ENCODE peak calls at places on chromosomes 2 and 18, in five cellular contexts. One of them, this sample, is unnamed. For H3K4me1, the result is how much of the 10 kb centered on the place peaks cover.

GRCh38 chr2:163157411-163157810 is 318.8 kb upstream of the KCNH7 start:
- DNase-seq in suprapubic skin: no peak
- DNase-seq in HepG2: no peak
- DNase-seq in GM12878: no peak
- DNase-seq in esophagus muscularis mucosa: no peak
- DNase-seq in this sample: no peak

GRCh38 chr18:56044239-56044638 is 456.2 kb upstream of the TCF4 start:
- DNase-seq in GM12878: no peak
- DNase-seq in suprapubic skin: no peak
- DNase-seq in esophagus muscularis mucosa: peak
- DNase-seq in HepG2: no peak
- DNase-seq in this sample: no peak

GRCh38 chr2:177667626-177668025 is 275.1 kb downstream of the AGPS start:
- DNase-seq in esophagus muscularis mucosa: no peak
- DNase-seq in suprapubic skin: no peak
- DNase-seq in GM12878: no peak
- DNase-seq in HepG2: no peak
- DNase-seq in this sample: no peak

GRCh38 chr2:60353863-60354262 is 199.6 kb downstream of the BCL11A start:
- DNase-seq in HepG2: no peak
- DNase-seq in GM12878: peak
- DNase-seq in esophagus muscularis mucosa: peak
- DNase-seq in suprapubic skin: no peak
- DNase-seq in this sample: no peak

GRCh38 chr2:108619916-108620620 is 85.8 kb downstream of the LIMS1 start:
- DNase-seq in suprapubic skin: no peak
- DNase-seq in HepG2: no peak
- DNase-seq in GM12878: no peak
- DNase-seq in esophagus muscularis mucosa: no peak
- DNase-seq in this sample: no peak

GRCh38 chr2:16726147-16726546 is 60.5 kb upstream of the CYRIA start:
- DNase-seq in GM12878: no peak
- DNase-seq in HepG2: no peak
- DNase-seq in esophagus muscularis mucosa: no peak
- DNase-seq in suprapubic skin: no peak
- DNase-seq in this sample: no peak

GRCh38 chr2:8614646-8615045 is 67.2 kb upstream of the ID2 start:
- DNase-seq in HepG2: no peak
- DNase-seq in esophagus muscularis mucosa: no peak
- DNase-seq in suprapubic skin: no peak
- DNase-seq in GM12878: no peak
- DNase-seq in this sample: no peak

GRCh38 chr2:226414313-226414712 is 385.3 kb downstream of the IRS1 start:
- DNase-seq in GM12878: no peak
- DNase-seq in suprapubic skin: no peak
- DNase-seq in HepG2: no peak
- DNase-seq in esophagus muscularis mucosa: no peak
- DNase-seq in this sample: no peak

GRCh38 chr18:59988098-59988706 is 88.4 kb downstream of the PMAIP1 start:
- DNase-seq in HepG2: peak
- DNase-seq in esophagus muscularis mucosa: no peak
- DNase-seq in GM12878: no peak
- DNase-seq in suprapubic skin: no peak
- DNase-seq in this sample: no peak

GRCh38 chr2:157786663-157787363 is 89.3 kb downstream of the ACVR1 start:
- DNase-seq in suprapubic skin: no peak
- DNase-seq in esophagus muscularis mucosa: no peak
- DNase-seq in HepG2: no peak
- DNase-seq in GM12878: no peak
- DNase-seq in this sample: no peak

GRCh38 chr18:51211552-51211951 is 14.1 kb upstream of the MEX3C start:
- DNase-seq in HepG2: peak
- DNase-seq in GM12878: peak
- DNase-seq in suprapubic skin: no peak
- DNase-seq in esophagus muscularis mucosa: no peak
- DNase-seq in this sample: no peak

GRCh38 chr2:119536209-119536608 is 8.0 kb upstream of the CFAP221 start:
- DNase-seq in suprapubic skin: no peak
- DNase-seq in HepG2: no peak
- DNase-seq in esophagus muscularis mucosa: no peak
- DNase-seq in GM12878: no peak
- DNase-seq in this sample: no peak

GRCh38 chr2:37890893-37891495 is 34.1 kb upstream of the RMDN2 start:
- DNase-seq in HepG2: peak
- DNase-seq in GM12878: no peak
- DNase-seq in esophagus muscularis mucosa: no peak
- DNase-seq in suprapubic skin: peak
- DNase-seq in this sample: peak

DNA sequence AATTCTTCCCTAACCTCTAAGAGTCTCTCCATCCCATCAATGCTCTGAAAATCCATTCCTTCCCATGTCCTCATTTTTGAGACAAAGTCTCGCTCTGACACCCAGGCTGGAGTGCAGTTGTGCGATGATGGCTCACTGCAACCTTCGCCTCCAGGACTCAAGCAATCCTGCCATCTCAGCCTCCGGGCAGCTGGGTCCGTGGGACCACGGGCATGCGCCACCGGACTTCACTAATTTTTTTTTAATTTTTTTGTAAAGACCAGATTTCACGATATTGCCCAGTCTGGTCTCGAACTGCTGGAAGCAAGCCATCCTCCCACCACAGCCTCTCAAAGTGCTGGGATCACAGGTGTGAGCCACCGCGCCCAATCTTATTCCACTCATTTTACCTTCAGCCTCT is 1.6 kb downstream of the FEZ2 start:
- DNase-seq in HepG2: no peak
- DNase-seq in GM12878: no peak
- DNase-seq in esophagus muscularis mucosa: no peak
- DNase-seq in suprapubic skin: no peak
- DNase-seq in this sample: no peak
- TF ChIP-seq EP300 in HepG2: no peak
- TF ChIP-seq EP300 in GM12878: no peak
- TF ChIP-seq EP300 in esophagus muscularis mucosa: no peak
- TF ChIP-seq EP300 in suprapubic skin: no peak
- TF ChIP-seq EP300 in this sample: no peak

GRCh38 chr2:67340118-67341011 is 56.8 kb upstream of the ETAA1 start:
- DNase-seq in suprapubic skin: no peak
- DNase-seq in esophagus muscularis mucosa: no peak
- DNase-seq in HepG2: no peak
- DNase-seq in GM12878: no peak
- DNase-seq in this sample: no peak
- TF ChIP-seq POLR2AphosphoS5 in suprapubic skin: no peak
- TF ChIP-seq POLR2AphosphoS5 in esophagus muscularis mucosa: no peak
- TF ChIP-seq POLR2AphosphoS5 in HepG2: no peak
- TF ChIP-seq POLR2AphosphoS5 in GM12878: no peak
- TF ChIP-seq POLR2AphosphoS5 in this sample: no peak

DNA sequence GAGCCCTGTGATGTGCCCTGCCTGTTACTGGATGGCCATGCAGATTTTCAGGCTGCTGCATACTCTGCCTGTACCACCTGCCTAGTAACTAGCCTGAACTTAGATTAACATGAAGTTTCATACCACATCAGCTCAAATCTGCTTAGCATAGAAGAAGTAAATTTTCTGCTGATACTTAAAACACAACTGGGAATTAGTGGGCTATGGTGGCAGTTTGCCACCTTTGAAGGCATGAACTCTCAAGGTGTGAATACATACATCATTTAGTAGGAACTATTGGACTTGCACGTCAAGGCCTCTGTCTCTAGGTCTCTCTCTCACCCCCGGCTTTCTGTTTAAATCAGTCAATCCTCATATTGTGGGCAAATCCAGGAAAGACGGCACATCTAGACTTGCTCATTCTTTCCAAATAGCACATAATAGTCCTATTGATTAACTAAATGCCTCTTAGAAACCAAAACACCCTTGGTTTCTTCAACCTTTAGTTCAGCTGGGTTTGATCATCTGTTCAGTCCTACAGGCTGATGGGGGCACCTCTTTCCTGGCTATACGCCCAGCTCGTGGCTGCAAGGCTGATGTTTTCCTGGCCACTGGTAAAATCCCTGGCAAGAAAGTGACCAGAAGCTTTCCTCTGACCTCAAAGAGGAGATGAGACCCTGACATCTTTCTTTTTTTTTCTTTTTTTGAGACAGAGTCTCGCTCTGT is 58.4 kb downstream of the ALPK2 start:
- DNase-seq in GM12878: no peak
- DNase-seq in suprapubic skin: no peak
- DNase-seq in esophagus muscularis mucosa: no peak
- DNase-seq in HepG2: no peak
- DNase-seq in this sample: no peak
- H3K4me1 ChIP-seq in GM12878: under half
- H3K4me1 ChIP-seq in suprapubic skin: under half
- H3K4me1 ChIP-seq in esophagus muscularis mucosa: under half
- H3K4me1 ChIP-seq in HepG2: under half
- H3K4me1 ChIP-seq in this sample: under half

DNA sequence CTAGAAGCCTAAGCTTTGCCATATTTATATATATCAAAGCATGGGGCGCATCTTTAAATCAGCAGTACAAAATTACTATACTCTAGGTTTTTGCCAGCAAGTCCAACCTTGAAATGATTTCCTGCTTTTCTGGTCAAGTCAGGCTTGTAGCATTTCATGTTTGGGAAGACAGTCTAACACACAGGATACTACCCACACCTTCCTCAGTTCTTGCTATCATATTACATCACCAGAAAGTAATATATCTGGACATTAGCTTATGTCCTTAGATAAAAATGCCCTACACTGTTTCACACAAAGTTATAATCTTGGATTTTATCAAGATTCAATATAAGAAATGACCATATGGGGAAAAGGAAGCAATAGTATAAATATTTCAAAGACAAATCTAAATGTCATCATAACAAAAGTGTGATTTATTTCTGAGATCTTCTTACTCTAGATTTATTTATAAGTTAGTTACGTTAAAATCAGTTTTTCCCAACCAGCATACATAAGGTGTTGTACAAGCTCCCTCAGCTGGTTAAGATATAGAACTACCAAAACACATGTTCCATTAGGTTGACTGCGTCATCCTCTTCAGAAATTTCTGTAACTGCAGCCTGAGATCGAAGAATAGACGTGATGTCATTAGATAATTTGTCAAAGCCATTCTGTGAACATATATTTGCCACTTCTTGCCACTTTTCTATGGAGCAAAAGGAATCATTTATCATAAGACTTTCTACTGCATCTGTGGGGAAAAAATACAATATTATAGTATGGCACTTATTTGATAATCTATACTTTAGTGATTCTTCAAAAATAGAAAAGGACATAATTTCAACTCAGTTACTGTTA is 56.6 kb downstream of the CLHC1 start:
- DNase-seq in esophagus muscularis mucosa: no peak
- DNase-seq in HepG2: peak
- DNase-seq in suprapubic skin: no peak
- DNase-seq in GM12878: no peak
- DNase-seq in this sample: no peak
- TF ChIP-seq EP300 in esophagus muscularis mucosa: no peak
- TF ChIP-seq EP300 in HepG2: no peak
- TF ChIP-seq EP300 in suprapubic skin: no peak
- TF ChIP-seq EP300 in GM12878: no peak
- TF ChIP-seq EP300 in this sample: no peak

This sample was measured in sigmoid colon.